ENCODE peak calls at places on chromosome 5, in five cellular contexts. E, Q, G, A and K are unnamed samples.

GRCh38 chr5:134555223-134555790 is 29.8 kb downstream of the JADE2 start:
- DNase-seq in E (no peak), Q (no peak), G (no peak), A (no peak), K (no peak)

GRCh38 chr5:140342896-140343295 is 3.5 kb downstream of the HBEGF start:
- DNase-seq in E (no peak), Q (no peak), G (no peak), A (no peak), K (no peak)

GRCh38 chr5:58794875-58795274 is 212.0 kb downstream of the RAB3C start:
- DNase-seq in E (no peak), Q (no peak), G (no peak), A (no peak), K (no peak)

GRCh38 chr5:158590936-158591863 is 508.5 kb downstream of the EBF1 start:
- DNase-seq in E (no peak), Q (no peak), G (no peak), A (peak), K (no peak)

GRCh38 chr5:141496038-141496437 is 7.2 kb downstream of the PCDHGC5 start:
- DNase-seq in E (no peak), Q (peak), G (no peak), A (no peak), K (no peak)

GRCh38 chr5:40223884-40224402 is 455.8 kb upstream of the PTGER4 start:
- DNase-seq in E (no peak), Q (no peak), G (no peak), A (no peak), K (no peak)

GRCh38 chr5:115589043-115589442 is 13.2 kb downstream of the TICAM2 start:
- DNase-seq in E (no peak), Q (no peak), G (no peak), A (no peak), K (no peak)

GRCh38 chr5:26143259-26143658 is 895.1 kb downstream of the CDH9 start:
- DNase-seq in E (no peak), Q (no peak), G (no peak), A (no peak), K (no peak)

GRCh38 chr5:103188436-103188835 is 68.3 kb downstream of the PPIP5K2 start:
- DNase-seq in E (no peak), Q (no peak), G (no peak), A (no peak), K (no peak)

GRCh38 chr5:139667730-139668063 is 19.5 kb downstream of the CXXC5 start:
- DNase-seq in E (no peak), Q (no peak), G (no peak), A (no peak), K (peak)

DNA sequence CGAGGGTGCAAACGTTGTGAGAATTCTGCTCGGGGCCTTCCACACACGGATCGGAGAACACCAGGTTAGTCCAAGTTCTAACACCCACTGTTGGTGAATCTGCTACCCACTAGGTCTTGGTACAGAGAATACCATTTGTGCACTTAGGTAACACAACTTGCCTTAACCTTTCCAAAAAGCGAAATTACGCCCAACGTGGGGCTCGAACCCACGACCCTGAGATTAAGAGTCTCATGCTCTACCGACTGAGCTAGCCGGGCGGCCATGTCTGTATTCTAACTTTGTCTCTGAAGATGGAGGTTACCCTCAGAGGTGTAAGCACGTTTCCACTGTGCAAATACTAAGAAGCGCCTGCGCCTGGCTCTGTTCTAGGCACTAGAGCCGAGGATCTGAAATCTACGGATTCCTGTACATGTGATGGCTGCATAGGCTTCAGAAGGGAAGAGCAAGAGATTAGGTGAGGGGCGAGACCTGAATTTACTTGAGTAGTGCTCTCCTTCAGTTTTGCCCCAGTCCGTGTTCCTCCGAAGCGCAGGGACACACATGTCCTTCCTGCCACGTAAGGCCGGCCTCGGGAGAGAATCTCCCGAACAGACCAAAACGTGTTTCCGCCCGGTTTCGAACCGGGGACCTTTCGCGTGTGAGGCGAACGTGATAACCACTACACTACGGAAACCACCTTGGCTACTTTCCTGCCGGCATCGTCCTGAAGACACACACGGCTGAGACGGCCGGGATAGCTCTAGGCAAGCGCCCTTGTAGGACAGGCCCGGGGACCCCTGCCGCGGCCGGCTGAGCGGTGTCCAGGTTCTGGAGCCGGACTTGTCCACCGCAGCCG is 1.1 kb upstream of the TRIM41 start:
- DNase-seq in E (peak), Q (peak), G (no peak), A (peak), K (no peak)
- TF ChIP-seq POLR2A in E (no peak), Q (no peak), G (no peak), A (no peak), K (no peak)

GRCh38 chr5:63961125-63961597 is 1.1 kb downstream of the HTR1A start:
- DNase-seq in E (no peak), Q (peak), G (no peak), A (no peak), K (no peak)
- TF ChIP-seq POLR2A in E (no peak), Q (no peak), G (no peak), A (no peak), K (no peak)

GRCh38 chr5:110475529-110475928 is 250.9 kb downstream of the TMEM232 start:
- DNase-seq in E (no peak), Q (no peak), G (no peak), A (no peak), K (no peak)
- TF ChIP-seq POLR2A in E (no peak), Q (no peak), G (no peak), A (no peak), K (no peak)

GRCh38 chr5:78360674-78361225 is 333 bp downstream of the SCAMP1 start:
- DNase-seq in E (no peak), Q (peak), G (peak), A (peak), K (peak)
- TF ChIP-seq POLR2A in E (no peak), Q (no peak), G (no peak), A (no peak), K (no peak)

DNA sequence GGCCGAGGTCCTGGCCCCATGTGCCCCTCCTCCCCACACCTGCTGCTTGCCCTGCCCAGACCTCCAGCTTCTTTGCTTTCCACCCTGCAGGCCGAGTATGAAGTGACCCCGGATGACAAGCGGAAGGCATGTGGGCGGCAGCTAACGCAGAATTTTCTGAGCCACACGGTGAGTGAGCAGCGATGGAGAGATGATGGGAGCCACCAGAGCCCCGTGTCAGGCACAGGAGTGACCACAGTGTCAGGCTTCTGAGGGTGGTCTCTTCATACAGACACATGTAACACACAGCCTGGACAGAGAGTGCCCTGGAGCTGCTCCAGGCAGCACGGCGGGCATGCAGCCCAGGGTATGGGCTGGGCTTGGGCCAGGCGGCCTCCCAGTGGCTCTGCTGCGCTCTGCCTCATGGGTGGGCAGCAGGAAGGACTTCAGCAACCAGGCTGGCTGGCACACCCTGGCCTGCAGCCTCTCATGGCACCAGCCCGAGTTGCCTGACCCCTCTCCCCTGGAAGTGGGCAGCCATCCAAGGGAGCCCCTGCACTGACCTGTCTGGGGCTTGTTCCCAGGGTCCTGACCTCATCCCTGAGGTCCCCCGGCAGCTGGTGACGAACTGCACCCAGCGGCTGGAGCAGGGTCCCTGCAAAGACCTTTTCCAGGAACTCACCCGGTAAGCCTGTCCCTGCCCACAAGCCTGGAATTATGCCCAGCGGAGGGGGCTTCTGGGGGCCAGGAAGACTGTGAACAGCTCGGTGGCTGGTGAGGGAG is 5.8 kb downstream of the GRK6 start:
- DNase-seq in E (no peak), Q (no peak), G (no peak), A (no peak), K (no peak)
- TF ChIP-seq POLR2A in E (no peak), Q (no peak), G (no peak), A (no peak), K (no peak)

GRCh38 chr5:179613460-179614071 is 9.9 kb downstream of the HNRNPH1 start:
- DNase-seq in E (no peak), Q (no peak), G (no peak), A (no peak), K (no peak)

GRCh38 chr5:179614745-179615144 is 8.7 kb downstream of the HNRNPH1 start:
- DNase-seq in E (no peak), Q (no peak), G (no peak), A (no peak), K (no peak)

GRCh38 chr5:179615203-179615602 is 8.3 kb downstream of the HNRNPH1 start:
- DNase-seq in E (no peak), Q (no peak), G (no peak), A (no peak), K (no peak)

GRCh38 chr5:179617930-179618329 is 5.5 kb downstream of the HNRNPH1 start:
- DNase-seq in E (no peak), Q (no peak), G (no peak), A (no peak), K (no peak)

DNA sequence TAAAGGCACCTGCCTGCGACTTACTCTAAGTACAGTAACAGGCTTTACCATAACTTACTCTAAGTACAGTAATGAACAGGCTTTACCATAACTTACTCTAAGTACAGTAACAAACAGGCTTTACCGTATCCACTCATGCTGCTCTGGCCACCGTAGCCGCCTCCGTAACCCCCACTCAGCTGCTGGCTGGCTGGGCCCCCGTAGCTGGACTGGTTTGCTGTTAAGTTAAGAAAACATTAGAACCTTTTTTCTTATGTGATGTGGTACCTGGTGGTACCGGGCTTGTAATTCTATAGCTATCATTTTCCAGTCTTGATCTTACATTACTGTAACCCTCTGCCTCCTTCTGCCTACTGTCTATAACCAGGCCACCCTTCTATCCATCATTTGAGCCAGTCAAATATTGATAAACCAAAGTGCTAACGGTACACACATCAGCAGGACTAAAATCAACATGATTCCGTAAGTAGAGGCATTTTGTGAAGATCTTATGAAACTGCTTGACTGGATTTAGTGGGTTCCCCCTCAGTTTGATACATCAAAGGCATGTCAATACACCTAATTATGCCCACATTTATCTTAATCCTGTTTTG is 7.4 kb downstream of the HNRNPH1 start:
- DNase-seq in E (no peak), Q (no peak), G (no peak), A (no peak), K (no peak)
- TF ChIP-seq POLR2A in E (no peak), Q (no peak), G (no peak), A (no peak), K (no peak)

GRCh38 chr5:128083033-128083810 is at the start of gene SLC12A2:
- DNase-seq in E (peak), Q (peak), G (peak), A (peak), K (peak)
- TF ChIP-seq POLR2A in E (peak), Q (no peak), G (peak), A (peak), K (peak)